ENCODE peak calls at places on chromosome 17, in four cellular contexts. L, A, R and V are unnamed samples.

GRCh38 chr17:66655861-66656260 is 179.1 kb upstream of the CACNG5 start:
- DNase-seq in L (peak; percentile 80), A (no peak), R (peak; percentile 45), V (no peak)

GRCh38 chr17:80025796-80026195 is 9.9 kb downstream of the TBC1D16 start:
- DNase-seq in L (peak; percentile 59), A (no peak), R (no peak), V (no peak)

GRCh38 chr17:21816592-21817567 is 124.6 kb downstream of the KCNJ18 start:
- DNase-seq in L (no peak), A (no peak), R (no peak), V (no peak)

GRCh38 chr17:21387616-21388015 is 11.5 kb downstream of the KCNJ12 start:
- DNase-seq in L (no peak), A (no peak), R (no peak), V (no peak)

GRCh38 chr17:28018439-28019070 is 23.9 kb upstream of the NLK start:
- DNase-seq in L (peak; percentile 33), A (no peak), R (no peak), V (no peak)

GRCh38 chr17:57086069-57086930 is 1.3 kb downstream of the AKAP1 start:
- DNase-seq in L (peak; percentile 8), A (no peak), R (peak; percentile 56), V (peak; percentile 33)

GRCh38 chr17:37570527-37571093 is 38.6 kb downstream of the SYNRG start:
- DNase-seq in L (peak; percentile 69), A (no peak), R (peak; percentile 47), V (peak; percentile 66)

GRCh38 chr17:37614391-37614790 is 5.2 kb upstream of the SYNRG start:
- DNase-seq in L (peak; percentile 93), A (no peak), R (no peak), V (no peak)

GRCh38 chr17:64572682-64573154 is 65.9 kb downstream of the CEP95 start:
- DNase-seq in L (peak; percentile 61), A (no peak), R (peak; percentile 76), V (peak; percentile 58)

GRCh38 chr17:28612936-28613872 is 781 bp downstream of the RSKR start:
- DNase-seq in L (peak; percentile 22), A (no peak), R (peak; percentile 68), V (peak; percentile 43)

GRCh38 chr17:81222620-81222905 is 202 bp downstream of the CEP131 start:
- DNase-seq in L (no peak), A (no peak), R (no peak), V (no peak)

GRCh38 chr17:145671-146541 is 8.5 kb downstream of the SCGB1C2 start:
- DNase-seq in L (no peak), A (no peak), R (no peak), V (no peak)

GRCh38 chr17:5034651-5035050 is 575 bp downstream of the SLC52A1 start:
- DNase-seq in L (no peak), A (no peak), R (no peak), V (no peak)

GRCh38 chr17:61325382-61326073 is 74.1 kb upstream of the TBX2 start:
- DNase-seq in L (peak; percentile 81), A (no peak), R (no peak), V (no peak)

GRCh38 chr17:43328650-43329049 is 70.1 kb upstream of the ARL4D start:
- DNase-seq in L (no peak), A (no peak), R (no peak), V (no peak)

GRCh38 chr17:81561494-81561885 is 9.3 kb upstream of the FAAP100 start:
- DNase-seq in L (peak; percentile 63), A (no peak), R (no peak), V (peak; percentile 47)

GRCh38 chr17:32261937-32262510 is 3.6 kb upstream of the RHBDL3 start:
- DNase-seq in L (no peak), A (no peak), R (no peak), V (no peak)
- TF ChIP-seq FOS in L (no peak), A (no peak), R (no peak), V (no peak)

GRCh38 chr17:15475620-15476354 is 8.4 kb upstream of the CDRT4 start:
- DNase-seq in L (peak; percentile 62), A (no peak), R (no peak), V (no peak)
- TF ChIP-seq FOS in L (no peak), A (no peak), R (no peak), V (no peak)

GRCh38 chr17:1643999-1644492 is 1.5 kb downstream of the SCARF1 start:
- DNase-seq in L (no peak), A (no peak), R (no peak), V (peak; percentile 41)

GRCh38 chr17:1645207-1646171 is at the start of gene SCARF1:
- DNase-seq in L (no peak), A (no peak), R (no peak), V (peak; percentile 88)

GRCh38 chr17:1644493-1645206 is 882 bp downstream of the SCARF1 start:
- DNase-seq in L (peak; percentile 73), A (peak; percentile 61), R (no peak), V (peak; percentile 60)

GRCh38 chr17:1641065-1641403 is 4.5 kb downstream of the SCARF1 start:
- DNase-seq in L (no peak), A (no peak), R (no peak), V (no peak)

DNA sequence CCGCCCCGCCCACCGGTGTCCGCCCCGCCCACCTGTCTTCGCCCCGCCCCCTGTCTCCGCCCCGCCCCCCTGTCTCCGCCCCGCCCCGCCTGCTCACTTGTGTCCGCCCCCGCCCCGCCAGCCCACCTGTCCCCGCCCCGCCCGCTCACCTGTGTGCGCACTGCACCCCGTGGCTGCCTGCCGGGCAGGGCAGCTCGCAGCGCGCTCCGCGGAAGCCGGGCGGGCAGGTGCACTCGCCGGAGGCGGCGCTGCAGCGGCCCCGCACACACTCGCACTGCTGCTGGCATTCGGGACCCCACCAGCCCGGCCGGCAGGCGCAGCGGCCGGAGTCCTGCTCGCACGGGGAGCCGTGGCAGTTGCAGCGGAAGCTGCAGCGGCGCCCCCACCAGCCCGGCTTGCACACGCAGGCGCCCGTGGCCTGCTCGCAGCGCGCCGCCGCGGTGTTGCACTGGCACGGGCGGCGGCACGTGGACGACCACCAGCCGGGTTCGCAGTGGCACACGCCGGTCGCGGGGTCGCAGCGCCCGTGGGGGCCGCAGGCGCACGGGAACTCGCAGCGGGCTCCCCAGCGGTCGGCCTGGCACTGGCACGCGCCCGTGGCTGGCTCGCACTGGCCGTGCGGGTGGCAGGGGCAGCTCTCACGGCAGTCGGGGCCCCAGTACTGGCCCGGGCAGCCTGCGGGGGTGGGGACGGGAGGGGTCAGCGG is 2.1 kb downstream of the SCARF1 start:
- DNase-seq in L (no peak), A (no peak), R (no peak), V (no peak)
- TF ChIP-seq FOS in L (no peak), A (no peak), R (no peak), V (no peak)

DNA sequence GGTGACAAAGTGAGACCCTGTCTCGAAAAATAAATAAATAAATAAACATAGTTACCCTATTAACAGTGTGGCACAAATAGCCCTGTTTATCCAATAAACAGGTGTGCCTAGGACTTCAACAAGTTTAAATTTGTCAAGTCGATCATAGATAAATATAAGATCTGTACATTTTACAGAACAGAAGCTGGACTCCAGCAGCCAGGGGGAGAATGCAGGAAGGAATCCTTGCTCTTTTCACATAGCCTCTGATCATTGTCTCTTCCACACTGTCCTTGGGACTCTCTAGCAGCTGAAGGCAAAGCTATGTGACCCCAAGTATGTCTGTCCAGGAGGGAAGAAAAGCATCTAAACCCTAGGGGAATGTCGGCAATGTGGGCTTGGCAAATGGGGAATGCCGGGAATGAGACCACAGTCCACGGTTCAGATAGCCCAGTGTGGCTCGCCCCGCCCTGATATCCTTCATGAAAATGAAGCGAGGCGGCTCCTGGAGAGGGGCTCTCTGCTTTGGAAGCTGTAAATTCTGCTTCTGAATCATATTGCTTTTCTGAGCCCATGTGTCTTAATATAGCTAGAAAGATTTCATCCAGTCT is 24.8 kb upstream of the GRB2 start:
- DNase-seq in L (peak; percentile 55), A (no peak), R (no peak), V (no peak)
- TF ChIP-seq FOS in L (no peak), A (no peak), R (no peak), V (no peak)

GRCh38 chr17:75300280-75300679 is 11.0 kb upstream of the SLC25A19 start:
- DNase-seq in L (no peak), A (no peak), R (no peak), V (no peak)

GRCh38 chr17:75289832-75290337 is 652 bp upstream of the SLC25A19 start:
- DNase-seq in L (peak; percentile 60), A (peak; percentile 71), R (peak; percentile 73), V (peak; percentile 71)

GRCh38 chr17:75301031-75301430 is 11.8 kb upstream of the SLC25A19 start:
- DNase-seq in L (no peak), A (no peak), R (no peak), V (no peak)

DNA sequence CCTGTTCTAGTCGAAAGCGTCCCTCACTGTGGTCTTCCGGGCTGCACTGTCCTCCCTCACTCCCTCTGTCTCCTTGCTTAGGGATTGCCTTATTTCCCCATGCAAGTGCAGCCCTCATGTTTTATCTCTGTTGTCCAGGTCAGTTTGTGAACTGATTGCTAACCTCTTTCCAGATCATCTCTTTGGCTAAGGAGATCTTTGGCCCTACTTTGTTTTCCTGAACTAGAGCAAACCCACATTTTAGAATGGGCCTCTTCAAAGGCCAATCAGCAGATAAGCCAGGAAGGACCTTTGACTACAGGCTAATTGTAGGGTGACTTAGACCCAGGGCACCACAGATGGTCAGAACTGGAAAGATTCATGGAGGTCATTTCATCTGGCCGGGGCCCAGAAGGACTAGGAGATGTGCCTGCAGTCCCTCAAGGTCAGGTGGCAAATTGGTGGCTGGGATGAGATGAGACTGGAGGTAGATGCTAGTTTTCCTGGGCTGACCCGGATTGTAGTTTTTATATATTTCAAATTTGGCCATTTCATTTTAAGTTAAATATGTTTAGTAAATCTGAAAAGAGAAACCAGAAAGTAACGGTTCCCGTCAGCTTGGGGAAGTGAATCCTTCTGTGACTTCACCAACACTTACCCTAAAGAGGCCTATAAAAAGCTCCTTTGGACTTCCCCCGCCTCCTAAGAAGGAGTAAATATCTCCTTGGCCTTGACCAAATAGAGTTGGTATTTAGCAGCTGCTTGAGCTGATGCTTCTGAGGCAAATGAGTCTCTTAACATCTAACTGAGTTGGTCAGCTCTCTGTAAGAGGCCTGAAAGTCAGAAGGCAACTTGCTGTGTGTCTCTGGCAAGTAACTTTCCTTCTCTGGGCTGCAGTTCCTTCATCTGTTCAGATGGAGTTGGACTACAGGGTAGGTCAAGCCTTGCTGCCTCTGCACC is 6.3 kb upstream of the SLC25A19 start:
- DNase-seq in L (no peak), A (peak; percentile 97), R (peak; percentile 48), V (no peak)
- TF ChIP-seq FOS in L (no peak), A (no peak), R (no peak), V (no peak)